ENCODE peak calls at places on chromosomes 6 and 20, in five cellular contexts. J is HepG2, S is K562, Z is GM12878, G is H1. X is an unnamed sample.

GRCh38 chr6:29488874-29489273 is 1.1 kb upstream of the MAS1L start:
- DNase-seq in J (no peak), S (no peak), Z (no peak), G (no peak), X (no peak)

GRCh38 chr6:90253631-90254030 is 43.0 kb downstream of the BACH2 start:
- DNase-seq in J (no peak), S (no peak), Z (no peak), G (no peak), X (no peak)

GRCh38 chr6:7938562-7939185 is 28.1 kb upstream of the TXNDC5 start:
- DNase-seq in J (no peak), S (no peak), Z (no peak), G (no peak), X (no peak)

GRCh38 chr6:39209908-39210307 is 19.4 kb downstream of the KCNK5 start:
- DNase-seq in J (no peak), S (no peak), Z (no peak), G (no peak), X (no peak)

GRCh38 chr6:57262491-57262890 is 40.4 kb upstream of the RAB23 start:
- DNase-seq in J (no peak), S (no peak), Z (no peak), G (no peak), X (no peak)

GRCh38 chr6:145247677-145248419 is 487.5 kb downstream of the EPM2A start:
- DNase-seq in J (no peak), S (no peak), Z (no peak), G (peak), X (no peak)

GRCh38 chr6:9543649-9544048 is 871.2 kb downstream of the TFAP2A start:
- DNase-seq in J (no peak), S (no peak), Z (no peak), G (no peak), X (no peak)

GRCh38 chr6:47168176-47168575 is 126.0 kb upstream of the ADGRF1 start:
- DNase-seq in J (peak), S (peak), Z (no peak), G (no peak), X (no peak)

GRCh38 chr20:32648761-32649615 is 24.8 kb downstream of the C20orf203 start:
- DNase-seq in J (no peak), S (peak), Z (no peak), G (no peak), X (no peak)

GRCh38 chr6:51613558-51613957 is 473.9 kb downstream of the PKHD1 start:
- DNase-seq in J (no peak), S (no peak), Z (no peak), G (no peak), X (no peak)
- TF ChIP-seq CREB1 in J (no peak), S (no peak), Z (no peak), G (no peak), X (no peak)

DNA sequence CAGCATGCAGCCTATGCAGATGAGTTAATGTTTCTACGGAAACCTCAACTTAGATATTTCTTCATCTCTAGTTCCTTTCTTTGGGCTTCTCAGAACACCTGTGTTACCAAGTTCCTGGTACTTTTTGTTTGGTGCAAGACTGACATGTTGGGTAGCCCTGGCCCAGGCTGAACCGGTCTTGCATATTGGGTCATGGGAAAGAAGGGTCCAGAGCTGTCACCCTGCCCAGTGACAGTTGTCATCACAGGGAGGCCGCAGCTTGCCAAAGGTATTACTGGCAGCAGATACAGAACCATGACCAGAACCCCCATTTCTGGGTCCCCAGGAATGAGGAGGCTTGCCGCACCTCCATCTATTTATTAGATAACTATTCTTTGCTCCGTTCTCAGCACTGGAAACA is 40.2 kb downstream of the PDYN start:
- DNase-seq in J (no peak), S (no peak), Z (no peak), G (no peak), X (no peak)
- TF ChIP-seq ATF3 in J (no peak), S (no peak), Z (no peak), G (no peak), X (no peak)

GRCh38 chr6:21666200-21666671 is 72.7 kb downstream of the SOX4 start:
- DNase-seq in J (no peak), S (no peak), Z (no peak), G (no peak), X (peak)

GRCh38 chr6:21665101-21665435 is 71.5 kb downstream of the SOX4 start:
- DNase-seq in J (no peak), S (no peak), Z (no peak), G (no peak), X (no peak)

GRCh38 chr6:21664263-21665081 is 70.9 kb downstream of the SOX4 start:
- DNase-seq in J (no peak), S (no peak), Z (no peak), G (no peak), X (peak)

GRCh38 chr6:21666788-21667681 is 73.5 kb downstream of the SOX4 start:
- DNase-seq in J (no peak), S (no peak), Z (no peak), G (no peak), X (peak)

GRCh38 chr6:21665436-21666199 is 72.1 kb downstream of the SOX4 start:
- DNase-seq in J (no peak), S (no peak), Z (no peak), G (peak), X (peak)
- TF ChIP-seq ATF2 in J (no peak), S (no peak), Z (no peak), G (no peak), X (no peak)

DNA sequence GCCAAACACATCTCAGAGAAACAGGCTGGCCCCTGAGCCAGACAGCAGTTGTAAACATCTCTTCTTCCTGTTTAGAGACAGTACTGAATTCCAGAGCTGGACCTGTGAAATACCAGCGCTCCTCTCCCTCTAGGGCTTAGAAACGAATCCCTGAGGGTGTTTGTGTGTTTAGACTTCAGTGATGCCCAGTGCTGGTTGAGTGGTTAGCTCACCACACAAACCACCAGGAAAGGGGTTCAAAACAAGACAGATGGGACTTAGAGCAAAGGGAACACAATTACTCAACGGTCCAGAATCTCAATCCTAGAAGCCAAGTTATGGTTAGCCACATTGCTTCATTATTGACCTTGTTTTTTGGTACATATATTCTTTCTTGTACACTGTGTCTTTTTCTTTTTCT is 108.7 kb upstream of the TMEM170B start:
- DNase-seq in J (peak), S (no peak), Z (peak), G (no peak), X (no peak)
- TF ChIP-seq CREB1 in J (no peak), S (no peak), Z (peak), G (no peak), X (no peak)

DNA sequence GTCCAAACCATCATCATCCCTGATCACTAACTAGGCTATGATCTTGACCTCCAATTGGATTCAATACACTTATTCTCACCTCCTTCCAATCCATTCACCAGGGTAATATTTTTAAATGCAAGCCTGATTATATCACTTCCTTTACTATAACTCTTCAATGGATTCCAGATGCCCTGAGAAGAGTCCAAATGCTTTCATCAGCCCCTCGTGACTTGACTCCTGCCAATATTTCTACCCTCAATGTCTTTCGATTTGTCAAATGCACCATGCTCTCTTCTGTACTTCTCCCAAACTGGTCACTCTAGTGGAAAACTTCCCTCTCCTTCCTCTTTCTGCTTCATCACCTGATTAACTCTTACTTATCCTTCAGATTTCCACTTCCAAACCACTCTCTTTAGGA is 70.8 kb downstream of the CD164 start:
- DNase-seq in J (no peak), S (no peak), Z (no peak), G (no peak), X (no peak)
- TF ChIP-seq ATF3 in J (no peak), S (no peak), Z (no peak), G (no peak), X (no peak)

GRCh38 chr6:98823428-98823827 is 10.9 kb upstream of the POU3F2 start:
- DNase-seq in J (no peak), S (no peak), Z (no peak), G (no peak), X (no peak)

GRCh38 chr6:98823845-98824162 is 10.6 kb upstream of the POU3F2 start:
- DNase-seq in J (no peak), S (no peak), Z (no peak), G (no peak), X (no peak)

GRCh38 chr6:98824907-98825601 is 9.3 kb upstream of the POU3F2 start:
- DNase-seq in J (no peak), S (no peak), Z (no peak), G (no peak), X (peak)

GRCh38 chr6:98825602-98826230 is 8.7 kb upstream of the POU3F2 start:
- DNase-seq in J (no peak), S (no peak), Z (no peak), G (no peak), X (no peak)

DNA sequence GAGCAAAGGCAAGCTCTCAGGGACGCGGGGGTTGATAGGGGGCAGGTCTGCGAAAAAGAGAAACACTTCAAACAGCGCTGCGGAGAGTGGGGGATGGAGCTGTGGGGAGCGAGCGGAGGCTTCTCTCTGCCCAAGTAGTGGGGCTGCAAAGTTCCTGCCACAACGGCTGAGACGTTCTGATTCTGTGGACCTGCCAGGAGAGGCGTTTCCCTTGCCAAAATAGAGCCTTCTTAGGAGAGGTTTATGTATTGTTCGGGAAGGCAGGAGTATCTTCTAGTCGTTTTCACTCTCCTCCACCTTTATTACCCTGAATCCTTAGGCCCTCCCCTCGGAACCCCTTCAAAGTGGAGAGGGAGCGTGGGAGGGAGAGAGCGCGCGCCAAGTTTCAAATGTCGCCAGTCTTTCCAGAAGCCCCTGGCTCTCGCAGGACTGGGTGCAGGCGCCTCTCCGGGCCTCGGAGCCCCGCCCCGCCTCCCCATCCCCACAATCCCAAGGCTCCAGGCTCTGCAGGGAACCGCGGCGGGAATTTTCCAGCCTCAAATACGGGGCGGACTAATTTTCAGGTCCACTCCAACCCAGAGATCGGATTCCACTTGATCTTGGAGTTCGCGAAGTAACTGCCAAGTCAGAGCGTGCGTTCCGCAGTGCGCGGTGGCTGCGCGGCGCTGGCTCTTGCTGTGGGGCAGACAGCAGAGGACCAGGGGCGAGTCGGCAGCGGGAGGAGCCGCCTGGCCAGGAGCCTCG is 10.0 kb upstream of the POU3F2 start:
- DNase-seq in J (no peak), S (no peak), Z (no peak), G (no peak), X (peak)
- TF ChIP-seq ATF2 in J (no peak), S (no peak), Z (no peak), G (no peak), X (no peak)

GRCh38 chr6:142845624-142846458 is 99.1 kb downstream of the HIVEP2 start:
- DNase-seq in J (peak), S (peak), Z (no peak), G (no peak), X (peak)

GRCh38 chr6:142846459-142846831 is 98.5 kb downstream of the HIVEP2 start:
- DNase-seq in J (no peak), S (no peak), Z (no peak), G (no peak), X (no peak)

GRCh38 chr6:142844065-142844755 is 100.8 kb downstream of the HIVEP2 start:
- DNase-seq in J (no peak), S (no peak), Z (no peak), G (no peak), X (no peak)

GRCh38 chr6:142846883-142847287 is 98.1 kb downstream of the HIVEP2 start:
- DNase-seq in J (peak), S (no peak), Z (no peak), G (no peak), X (no peak)

GRCh38 chr6:142845143-142845571 is 99.8 kb downstream of the HIVEP2 start:
- DNase-seq in J (no peak), S (no peak), Z (no peak), G (no peak), X (no peak)
- TF ChIP-seq CREB1 in J (no peak), S (no peak), Z (peak), G (no peak), X (no peak)

DNA sequence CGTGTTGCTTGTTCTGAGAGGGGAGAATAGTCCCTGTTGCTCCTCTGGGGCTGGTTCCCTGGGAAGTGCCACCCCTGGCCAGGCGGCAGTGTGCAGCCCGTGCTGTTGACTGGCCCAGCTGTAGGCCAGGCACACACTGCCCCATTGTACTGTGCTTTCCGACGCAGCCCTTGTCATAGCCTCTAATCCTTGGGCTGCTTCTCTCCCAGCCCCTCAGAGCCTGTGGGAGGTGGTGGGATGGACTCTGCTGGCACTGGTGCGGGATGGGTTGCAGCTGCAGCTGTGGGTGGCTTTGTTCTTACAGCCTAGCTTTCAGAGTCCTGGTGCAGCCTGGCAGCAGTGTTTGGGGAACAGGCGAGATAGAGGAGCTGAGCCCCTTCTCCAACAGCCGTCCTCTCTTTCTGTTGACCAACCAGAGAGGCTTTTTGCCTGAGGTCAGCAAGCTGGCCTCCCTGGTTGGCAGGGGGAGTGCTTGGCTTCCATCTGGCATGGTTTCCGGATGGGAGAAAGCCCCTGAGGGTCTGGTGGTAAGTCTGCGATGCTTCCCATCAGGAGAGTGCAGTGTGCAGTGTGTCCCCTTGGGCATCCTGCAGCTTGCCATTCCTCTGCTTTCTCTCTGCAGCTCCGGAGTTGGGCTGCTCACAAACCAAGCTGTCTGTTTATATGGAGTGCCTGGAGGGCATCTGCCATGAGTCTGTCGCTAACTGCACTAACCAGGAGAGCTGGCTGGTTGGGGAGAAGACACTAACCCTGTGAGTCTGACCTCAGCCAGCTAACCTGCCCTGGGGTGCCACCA is 12.1 kb downstream of the TJAP1 start:
- DNase-seq in J (peak), S (no peak), Z (no peak), G (no peak), X (no peak)
- TF ChIP-seq ATF3 in J (no peak), S (no peak), Z (no peak), G (no peak), X (no peak)

X was measured in WTC11.